ENCODE peak calls at places on chromosome 4, in five cellular contexts. S is A549, Q is body of pancreas, U is esophagus squamous epithelium, A is lower leg skin. O is an unnamed sample.

GRCh38 chr4:82529322-82529721 is 32.5 kb downstream of the TMEM150C start:
- DNase-seq in Q (no peak), U (no peak), A (no peak), S (no peak), O (no peak)

GRCh38 chr4:183256756-183257385 is 63.2 kb downstream of the CLDN22 start:
- DNase-seq in U (no peak), Q (peak), S (peak), A (no peak), O (peak)

GRCh38 chr4:95506264-95506663 is 42.5 kb downstream of the UNC5C start:
- DNase-seq in U (no peak), A (no peak), Q (no peak), S (no peak), O (no peak)

GRCh38 chr4:155853189-155853588 is 12.9 kb downstream of the ASIC5 start:
- DNase-seq in S (no peak), U (no peak), Q (no peak), A (no peak), O (no peak)

GRCh38 chr4:67694662-67695061 is 6.3 kb downstream of the UBA6 start:
- DNase-seq in Q (no peak), S (no peak), U (no peak), A (no peak), O (no peak)

GRCh38 chr4:111512081-111512774 is 633.0 kb upstream of the FAM241A start:
- DNase-seq in S (peak), Q (no peak), U (no peak), A (no peak), O (no peak)

GRCh38 chr4:94559351-94559806 is 107.6 kb downstream of the PDLIM5 start:
- DNase-seq in U (no peak), Q (no peak), A (no peak), S (no peak), O (no peak)

GRCh38 chr4:181225616-181226261 is 1017.5 kb upstream of the TENM3 start:
- DNase-seq in Q (no peak), A (no peak), U (no peak), S (no peak), O (no peak)

GRCh38 chr4:147599764-147600163 is 17.4 kb upstream of the TMEM184C start:
- DNase-seq in U (no peak), S (no peak), A (no peak), Q (no peak), O (no peak)

GRCh38 chr4:10160280-10160856 is 43.8 kb upstream of the WDR1 start:
- DNase-seq in S (peak), U (no peak), Q (no peak), A (no peak), O (no peak)

GRCh38 chr4:52982246-52982950 is 120.3 kb downstream of the RASL11B start:
- DNase-seq in A (no peak), Q (peak), S (peak), U (no peak), O (no peak)

GRCh38 chr4:148075438-148075837 is 343.6 kb downstream of the ARHGAP10 start:
- DNase-seq in U (no peak), Q (no peak), A (no peak), S (no peak), O (no peak)

GRCh38 chr4:134632056-134632455 is 430.5 kb upstream of the PABPC4L start:
- DNase-seq in Q (no peak), U (no peak), S (no peak), A (no peak), O (no peak)

GRCh38 chr4:165972747-165973146 is 99.7 kb downstream of the TLL1 start:
- DNase-seq in U (no peak), A (no peak), Q (no peak), S (no peak), O (no peak)

GRCh38 chr4:85808104-85808503 is 333.2 kb downstream of the ARHGAP24 start:
- DNase-seq in S (no peak), Q (no peak), A (no peak), U (no peak), O (no peak)

GRCh38 chr4:174592256-174592984 is 70.1 kb upstream of the HPGD start:
- DNase-seq in A (no peak), Q (no peak), S (no peak), U (no peak), O (no peak)

GRCh38 chr4:87589531-87589930 is 18.8 kb upstream of the DSPP start:
- DNase-seq in U (no peak), S (peak), A (no peak), Q (peak), O (no peak)

GRCh38 chr4:166143227-166143626 is 270.2 kb downstream of the TLL1 start:
- DNase-seq in A (no peak), U (no peak), Q (no peak), S (no peak), O (no peak)

GRCh38 chr4:68299492-68300457 is 50.1 kb downstream of the YTHDC1 start:
- DNase-seq in Q (no peak), S (no peak), A (no peak), U (no peak), O (no peak)

GRCh38 chr4:156248921-156249320 is 295.3 kb upstream of the CTSO start:
- DNase-seq in Q (no peak), U (no peak), A (no peak), S (no peak), O (no peak)

GRCh38 chr4:119124314-119124713 is 11.3 kb upstream of the MYOZ2 start:
- DNase-seq in Q (no peak), A (no peak), U (no peak), S (no peak), O (no peak)

GRCh38 chr4:37757705-37758104 is 68.8 kb upstream of the PGM2 start:
- DNase-seq in A (no peak), U (no peak), Q (peak), S (no peak), O (no peak)

GRCh38 chr4:43331226-43332078 is 438.9 kb downstream of the GRXCR1 start:
- DNase-seq in U (no peak), S (no peak), Q (no peak), A (no peak), O (no peak)

GRCh38 chr4:42568610-42569207 is 88.2 kb downstream of the ATP8A1 start:
- DNase-seq in S (peak), U (no peak), Q (peak), A (no peak), O (peak)

GRCh38 chr4:26062221-26062620 is 148.2 kb downstream of the SMIM20 start:
- DNase-seq in A (no peak), U (no peak), Q (peak), S (no peak), O (no peak)

GRCh38 chr4:84582302-84582987 is 482 bp upstream of the CDS1 start:
- DNase-seq in A (peak), Q (peak), U (peak), S (peak), O (no peak)

GRCh38 chr4:69828828-69829227 is 31.1 kb downstream of the SULT1E1 start:
- DNase-seq in A (no peak), U (no peak), S (no peak), Q (no peak), O (no peak)

GRCh38 chr4:128775477-128775876 is 34.0 kb upstream of the JADE1 start:
- DNase-seq in Q (no peak), U (no peak), A (no peak), S (no peak), O (no peak)

GRCh38 chr4:52091811-52092210 is 40.7 kb downstream of the SPATA18 start:
- DNase-seq in S (no peak), A (no peak), U (no peak), Q (no peak), O (no peak)

GRCh38 chr4:766559-767283 is 59.2 kb downstream of the CPLX1 start:
- DNase-seq in Q (no peak), U (no peak), A (no peak), S (no peak), O (no peak)

GRCh38 chr4:185870437-185870836 is 58.4 kb upstream of the SORBS2 start:
- DNase-seq in A (no peak), S (no peak), Q (no peak), U (no peak), O (no peak)

GRCh38 chr4:185874516-185875230 is 62.7 kb upstream of the SORBS2 start:
- DNase-seq in A (no peak), S (peak), Q (peak), U (no peak), O (no peak)

GRCh38 chr4:185867770-185868169 is 55.8 kb upstream of the SORBS2 start:
- DNase-seq in U (no peak), S (no peak), A (no peak), Q (no peak), O (no peak)

GRCh38 chr4:185868983-185869938 is 57.3 kb upstream of the SORBS2 start:
- DNase-seq in U (no peak), A (no peak), S (no peak), Q (no peak), O (no peak)

DNA sequence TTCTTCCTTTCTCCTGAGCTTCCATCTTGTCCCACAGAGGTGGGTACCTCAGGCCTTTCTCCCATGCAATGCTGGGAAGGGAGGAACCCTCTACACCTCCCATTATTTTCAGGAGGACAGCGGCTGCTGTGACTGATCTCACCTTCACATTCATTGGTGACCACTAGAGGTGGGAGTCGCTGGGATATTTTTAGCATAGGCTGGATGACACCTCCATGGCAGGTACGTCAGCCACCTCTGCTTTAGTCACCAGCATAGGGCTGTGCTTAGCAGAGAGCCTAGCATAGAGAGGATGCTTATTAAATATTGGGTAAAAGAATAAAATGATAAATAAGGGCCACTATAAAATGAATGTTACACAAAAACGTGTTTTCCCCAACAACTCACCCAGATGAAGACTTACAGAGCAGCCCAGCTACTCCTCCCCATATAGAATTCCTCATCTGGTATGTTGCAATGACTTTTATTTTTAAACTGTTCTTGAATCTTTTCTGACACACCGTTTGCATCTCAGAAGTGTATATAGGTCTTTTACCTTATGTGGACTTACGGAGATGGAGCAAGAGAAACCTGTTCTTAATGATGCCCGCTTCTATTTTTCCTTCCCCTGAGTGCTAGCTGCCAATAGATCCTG is 60.9 kb upstream of the SORBS2 start:
- DNase-seq in Q (no peak), S (no peak), U (no peak), A (no peak), O (no peak)
- TF ChIP-seq POLR2A in Q (no peak), S (no peak), U (no peak), A (no peak), O (no peak)

GRCh38 chr4:98262431-98262830 is 1.2 kb downstream of the RAP1GDS1 start:
- DNase-seq in Q (peak), A (no peak), U (no peak), S (no peak), O (no peak)

GRCh38 chr4:98260579-98261290 is 449 bp upstream of the RAP1GDS1 start:
- DNase-seq in Q (peak), S (peak), U (peak), A (peak), O (peak)

GRCh38 chr4:98267498-98267897 is 6.3 kb downstream of the RAP1GDS1 start:
- DNase-seq in U (no peak), A (no peak), Q (no peak), S (no peak), O (no peak)

GRCh38 chr4:98260047-98260578 is 1.1 kb upstream of the RAP1GDS1 start:
- DNase-seq in S (no peak), A (peak), Q (peak), U (peak), O (peak)

GRCh38 chr4:98261291-98262271 is at the start of gene RAP1GDS1:
- DNase-seq in U (peak), Q (peak), A (peak), S (peak), O (no peak)
- TF ChIP-seq POLR2A in U (no peak), Q (no peak), A (no peak), S (peak), O (no peak)

DNA sequence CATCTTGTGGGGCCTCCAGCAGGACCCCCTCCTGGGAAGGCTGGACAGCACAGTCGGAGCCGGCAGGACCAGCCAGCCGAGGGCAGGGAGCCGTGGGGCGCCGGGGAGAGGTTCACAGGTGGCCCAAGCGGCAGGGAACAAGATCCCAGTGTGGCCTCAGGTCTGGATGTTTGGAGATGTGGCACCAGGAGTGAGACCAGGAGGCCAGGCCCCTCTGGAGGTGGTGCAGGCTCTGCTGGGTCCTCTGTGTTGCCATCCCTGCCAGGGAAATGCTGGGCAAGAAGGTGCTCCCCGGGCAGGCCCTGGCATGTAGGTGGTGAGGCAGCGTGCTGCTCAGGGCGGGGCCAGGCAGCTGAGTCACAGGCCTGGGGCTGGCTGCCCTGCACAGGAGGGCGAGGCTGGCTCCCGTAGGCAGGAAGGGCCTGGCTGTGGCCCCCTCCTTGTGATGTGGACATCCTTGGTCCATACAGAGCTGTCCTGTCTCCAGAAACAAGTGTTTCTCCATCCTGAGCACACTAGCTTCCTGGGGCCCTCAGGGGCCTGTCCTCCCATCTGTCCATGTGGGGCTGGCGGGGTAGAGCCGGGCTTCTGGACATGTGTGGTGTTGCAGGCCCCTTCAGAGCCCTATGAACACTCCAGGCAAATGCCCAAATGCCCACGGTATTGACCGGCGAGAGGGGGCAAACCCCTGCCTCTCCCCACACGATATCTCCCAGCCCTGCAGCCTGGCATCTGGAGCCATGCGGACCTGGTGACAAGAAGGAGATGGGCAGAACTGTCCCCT is 4.8 kb upstream of the HGFAC start:
- DNase-seq in S (peak), U (no peak), Q (no peak), A (no peak), O (no peak)
- TF ChIP-seq POLR2A in S (peak), U (no peak), Q (no peak), A (no peak), O (no peak)

GRCh38 chr4:142121448-142121847 is 485.1 kb downstream of the IL15 start:
- DNase-seq in S (no peak), A (no peak), Q (no peak), U (no peak), O (no peak)

GRCh38 chr4:142120921-142121320 is 484.5 kb downstream of the IL15 start:
- DNase-seq in Q (no peak), A (no peak), U (no peak), S (no peak), O (no peak)

GRCh38 chr4:142124874-142125273 is 488.5 kb downstream of the IL15 start:
- DNase-seq in A (no peak), Q (no peak), U (no peak), S (no peak), O (no peak)

GRCh38 chr4:142126890-142127497 is 490.6 kb downstream of the IL15 start:
- DNase-seq in S (peak), Q (peak), U (no peak), A (no peak), O (no peak)

DNA sequence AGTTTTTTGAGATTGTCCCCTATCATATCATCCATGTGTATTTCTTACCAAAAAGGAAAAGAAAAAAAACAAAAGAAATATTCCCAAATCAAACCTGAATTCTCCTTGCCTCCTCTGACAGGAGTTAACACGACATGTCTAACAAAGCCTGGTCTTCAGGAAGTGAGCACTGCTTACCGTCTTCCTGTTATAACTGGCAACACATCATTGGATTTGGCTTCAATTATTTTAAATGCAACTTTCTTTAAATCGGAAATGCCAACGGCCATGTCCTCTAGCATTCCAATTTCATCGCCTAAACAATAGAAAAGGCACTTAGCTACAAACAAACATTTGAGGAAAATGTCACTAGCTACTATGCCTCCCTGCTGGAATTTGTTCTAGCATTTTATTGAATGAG is 485.6 kb downstream of the IL15 start:
- DNase-seq in U (no peak), Q (no peak), S (no peak), A (no peak), O (no peak)
- TF ChIP-seq POLR2A in U (no peak), Q (no peak), S (no peak), A (no peak), O (no peak)

GRCh38 chr4:184347251-184348239 is 126.8 kb downstream of the IRF2 start:
- DNase-seq in S (peak), A (no peak), Q (peak), U (no peak), O (no peak)
- TF ChIP-seq POLR2A in S (no peak), A (no peak), Q (no peak), U (peak), O (peak)

GRCh38 chr4:57448452-57448851 is 338.3 kb upstream of the IGFBP7 start:
- DNase-seq in A (no peak), S (no peak), U (no peak), Q (no peak), O (no peak)
- TF ChIP-seq POLR2A in A (no peak), S (no peak), U (no peak), Q (no peak), O (no peak)

GRCh38 chr4:139557506-139558110 is 1.6 kb upstream of the SETD7 start:
- DNase-seq in S (no peak), U (no peak), A (no peak), Q (peak), O (no peak)

GRCh38 chr4:139556735-139557505 is 901 bp upstream of the SETD7 start:
- DNase-seq in A (peak), Q (peak), U (peak), S (peak), O (peak)

GRCh38 chr4:139555073-139555704 is 830 bp downstream of the SETD7 start:
- DNase-seq in S (peak), U (peak), A (peak), Q (peak), O (peak)

GRCh38 chr4:139555705-139556070 is 331 bp downstream of the SETD7 start:
- DNase-seq in U (no peak), A (peak), S (no peak), Q (peak), O (no peak)

GRCh38 chr4:139556071-139556734 is at the start of gene SETD7:
- DNase-seq in S (peak), A (peak), Q (peak), U (peak), O (peak)
- TF ChIP-seq POLR2A in S (peak), A (no peak), Q (peak), U (peak), O (no peak)

DNA sequence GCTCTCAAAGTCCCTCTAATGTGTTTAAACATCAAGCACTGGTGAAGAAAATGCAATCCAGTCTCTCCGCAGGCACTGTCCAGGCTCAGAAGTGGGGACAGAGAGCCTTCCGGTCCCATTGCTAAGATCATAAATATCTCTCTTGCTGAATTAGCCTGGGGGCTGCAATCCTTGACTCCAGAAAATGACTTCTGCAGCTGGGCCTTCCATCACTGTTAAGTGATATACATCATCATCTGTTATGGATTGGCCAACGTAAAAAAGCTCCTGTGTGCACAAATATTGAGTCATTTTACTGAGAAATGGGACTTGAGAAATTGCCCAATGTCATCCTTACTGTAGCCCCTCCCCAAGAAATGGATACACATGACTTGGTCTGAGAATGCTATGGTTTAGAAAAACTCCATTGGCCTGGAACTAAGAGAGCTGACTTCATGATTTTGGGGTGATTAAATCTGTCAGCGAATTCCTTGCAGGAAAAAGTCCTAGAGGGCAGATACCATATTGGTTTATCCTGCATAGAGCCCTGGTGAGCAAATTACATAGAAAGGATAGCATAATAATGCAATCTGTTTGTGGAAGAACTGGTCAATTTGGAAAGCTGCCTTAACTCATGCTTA is 346.0 kb downstream of the GBA3 start:
- DNase-seq in Q (no peak), S (no peak), U (no peak), A (no peak), O (no peak)
- TF ChIP-seq POLR2A in Q (no peak), S (no peak), U (no peak), A (no peak), O (no peak)

GRCh38 chr4:140312101-140312500 is 61.3 kb upstream of the SCOC start:
- DNase-seq in S (no peak), A (no peak), U (no peak), Q (no peak), O (no peak)
- TF ChIP-seq POLR2A in S (no peak), A (no peak), U (no peak), Q (no peak), O (no peak)